ENCODE peak calls at places on chromosomes 3 and 15, in five cellular contexts. One of them, this sample, is unnamed.

GRCh38 chr3:24829632-24830229 is 335.1 kb upstream of the THRB start:
- DNase-seq in K562: no peak
- DNase-seq in GM12878: no peak
- DNase-seq in HepG2: no peak
- DNase-seq in SK-N-SH: peak
- DNase-seq in this sample: no peak

GRCh38 chr3:129107793-129108192 is 13.8 kb downstream of the RAB43 start:
- DNase-seq in K562: no peak
- DNase-seq in GM12878: no peak
- DNase-seq in HepG2: no peak
- DNase-seq in SK-N-SH: no peak
- DNase-seq in this sample: no peak

GRCh38 chr3:98855811-98856400 is 45.6 kb downstream of the DCBLD2 start:
- DNase-seq in K562: no peak
- DNase-seq in GM12878: no peak
- DNase-seq in HepG2: no peak
- DNase-seq in SK-N-SH: no peak
- DNase-seq in this sample: no peak

GRCh38 chr3:16289144-16289889 is 24.3 kb downstream of the OXNAD1 start:
- DNase-seq in K562: no peak
- DNase-seq in GM12878: no peak
- DNase-seq in HepG2: no peak
- DNase-seq in SK-N-SH: no peak
- DNase-seq in this sample: no peak

GRCh38 chr3:57147071-57147470 is 18.1 kb downstream of the IL17RD start:
- DNase-seq in K562: no peak
- DNase-seq in GM12878: no peak
- DNase-seq in HepG2: no peak
- DNase-seq in SK-N-SH: no peak
- DNase-seq in this sample: no peak

GRCh38 chr3:6532101-6532500 is 328.8 kb upstream of the GRM7 start:
- DNase-seq in K562: no peak
- DNase-seq in GM12878: no peak
- DNase-seq in HepG2: no peak
- DNase-seq in SK-N-SH: no peak
- DNase-seq in this sample: no peak

GRCh38 chr15:44726568-44727461 is 9.5 kb upstream of the TRIM69 start:
- DNase-seq in K562: peak
- DNase-seq in GM12878: peak
- DNase-seq in HepG2: peak
- DNase-seq in SK-N-SH: no peak
- DNase-seq in this sample: no peak

GRCh38 chr3:111967651-111968274 is 11.1 kb upstream of the ABHD10 start:
- DNase-seq in K562: peak
- DNase-seq in GM12878: no peak
- DNase-seq in HepG2: peak
- DNase-seq in SK-N-SH: peak
- DNase-seq in this sample: peak

GRCh38 chr15:72781621-72782020 is 1.9 kb downstream of the ADPGK start:
- DNase-seq in K562: no peak
- DNase-seq in GM12878: no peak
- DNase-seq in HepG2: no peak
- DNase-seq in SK-N-SH: no peak
- DNase-seq in this sample: no peak

GRCh38 chr3:87207500-87207899 is 19.6 kb upstream of the CHMP2B start:
- DNase-seq in K562: no peak
- DNase-seq in GM12878: no peak
- DNase-seq in HepG2: no peak
- DNase-seq in SK-N-SH: no peak
- DNase-seq in this sample: no peak

GRCh38 chr3:63809607-63810006 is 9.5 kb upstream of the C3orf49 start:
- DNase-seq in K562: no peak
- DNase-seq in GM12878: no peak
- DNase-seq in HepG2: peak
- DNase-seq in SK-N-SH: no peak
- DNase-seq in this sample: no peak

GRCh38 chr3:187255314-187255713 is 36.2 kb downstream of the MASP1 start:
- DNase-seq in K562: no peak
- DNase-seq in GM12878: no peak
- DNase-seq in HepG2: no peak
- DNase-seq in SK-N-SH: no peak
- DNase-seq in this sample: no peak

GRCh38 chr3:171982829-171983228 is 56.5 kb upstream of the FNDC3B start:
- DNase-seq in K562: no peak
- DNase-seq in GM12878: no peak
- DNase-seq in HepG2: no peak
- DNase-seq in SK-N-SH: no peak
- DNase-seq in this sample: no peak

GRCh38 chr3:113431811-113432210 is 9.5 kb downstream of the CFAP44 start:
- DNase-seq in K562: no peak
- DNase-seq in GM12878: no peak
- DNase-seq in HepG2: no peak
- DNase-seq in SK-N-SH: no peak
- DNase-seq in this sample: no peak

GRCh38 chr15:74525946-74526345 is 15.1 kb upstream of the ARID3B start:
- DNase-seq in K562: no peak
- DNase-seq in GM12878: no peak
- DNase-seq in HepG2: no peak
- DNase-seq in SK-N-SH: no peak
- DNase-seq in this sample: no peak

GRCh38 chr3:188389711-188390346 is 235.9 kb downstream of the LPP start:
- DNase-seq in K562: no peak
- DNase-seq in GM12878: no peak
- DNase-seq in HepG2: no peak
- DNase-seq in SK-N-SH: no peak
- DNase-seq in this sample: no peak

GRCh38 chr3:175748087-175748732 is 889.1 kb downstream of the NAALADL2 start:
- DNase-seq in K562: no peak
- DNase-seq in GM12878: no peak
- DNase-seq in HepG2: no peak
- DNase-seq in SK-N-SH: no peak
- DNase-seq in this sample: no peak

GRCh38 chr3:134313839-134314587 is 60.2 kb downstream of the AMOTL2 start:
- DNase-seq in K562: no peak
- DNase-seq in GM12878: no peak
- DNase-seq in HepG2: peak
- DNase-seq in SK-N-SH: no peak
- DNase-seq in this sample: no peak

DNA sequence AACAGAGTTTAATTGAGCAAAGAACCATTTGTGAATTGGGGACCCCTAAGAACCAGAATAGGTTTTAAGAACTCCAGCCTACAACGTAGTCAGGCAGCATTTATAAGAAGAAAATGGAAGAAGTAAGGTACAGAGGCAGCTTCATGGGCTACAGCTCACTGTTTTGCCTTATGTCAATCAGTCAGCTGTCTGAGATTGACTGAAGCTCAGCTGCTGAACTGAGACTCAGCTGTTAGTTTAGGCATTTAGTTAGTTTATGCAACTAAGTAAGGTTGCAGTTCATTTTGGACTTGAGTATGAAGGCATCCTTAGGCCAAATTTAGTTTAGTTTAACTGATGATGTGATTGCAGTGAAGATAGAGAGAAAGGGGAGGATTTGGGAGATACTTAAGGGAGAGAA is 34.1 kb upstream of the RASA2 start:
- DNase-seq in K562: no peak
- DNase-seq in GM12878: no peak
- DNase-seq in HepG2: no peak
- DNase-seq in SK-N-SH: no peak
- DNase-seq in this sample: no peak
- TF ChIP-seq RFX5 in K562: no peak
- TF ChIP-seq RFX5 in GM12878: no peak
- TF ChIP-seq RFX5 in HepG2: no peak
- TF ChIP-seq RFX5 in SK-N-SH: no peak
- TF ChIP-seq RFX5 in this sample: no peak

DNA sequence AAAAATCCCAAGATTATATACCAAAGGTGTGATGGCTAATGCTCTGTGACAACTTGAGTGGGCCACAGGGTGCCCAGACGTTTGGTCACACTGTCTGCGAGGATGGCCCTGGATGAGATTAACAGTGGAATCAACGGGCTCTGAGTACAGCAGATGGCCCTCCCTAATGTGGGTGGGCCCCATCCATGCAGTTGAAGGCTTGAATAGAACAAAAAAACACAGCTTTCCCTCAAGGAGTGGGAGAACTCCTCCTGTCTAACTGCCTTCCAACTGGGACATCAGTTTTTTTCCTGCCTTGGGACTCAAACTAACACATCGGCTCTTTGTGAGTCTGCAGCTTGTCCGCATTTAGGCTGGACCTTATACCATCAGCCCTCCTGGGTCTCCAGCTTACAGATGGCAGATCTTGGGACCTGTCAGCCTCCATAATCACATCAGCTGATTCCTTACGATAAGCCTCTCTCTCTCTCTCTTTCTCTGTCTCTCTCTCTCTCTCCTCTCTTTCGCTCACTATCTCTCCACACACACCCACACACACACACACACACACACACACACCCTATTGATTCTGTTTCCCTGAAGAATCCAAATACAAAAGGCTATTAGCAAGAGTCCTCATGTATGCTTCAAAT is 20.8 kb downstream of the FAM174B start:
- DNase-seq in K562: no peak
- DNase-seq in GM12878: no peak
- DNase-seq in HepG2: no peak
- DNase-seq in SK-N-SH: no peak
- DNase-seq in this sample: no peak
- TF ChIP-seq USF2 in K562: no peak
- TF ChIP-seq USF2 in GM12878: no peak
- TF ChIP-seq USF2 in HepG2: no peak
- TF ChIP-seq USF2 in SK-N-SH: no peak
- TF ChIP-seq USF2 in this sample: no peak

DNA sequence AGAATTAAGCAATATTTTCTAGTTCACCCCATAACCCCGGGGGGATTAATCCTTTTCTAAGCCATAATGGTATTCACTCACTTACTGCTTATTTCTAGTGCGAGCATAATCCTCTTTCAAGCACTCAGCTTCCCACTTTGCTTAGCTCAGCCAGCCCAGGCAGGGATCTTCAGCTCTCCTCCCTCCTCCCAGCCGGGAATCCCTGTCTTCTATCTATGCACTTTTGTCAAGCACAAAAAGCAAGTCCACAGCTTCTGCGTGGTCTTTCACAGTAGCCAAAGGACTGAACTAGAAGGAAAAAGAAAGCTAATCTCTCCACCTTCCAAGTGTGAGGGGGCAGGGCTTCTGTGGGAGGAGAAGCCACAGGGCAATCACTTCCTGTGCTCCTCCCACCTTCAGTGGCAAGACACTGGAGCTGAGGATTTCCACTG is 62.8 kb downstream of the PEX5L start:
- DNase-seq in K562: no peak
- DNase-seq in GM12878: no peak
- DNase-seq in HepG2: no peak
- DNase-seq in SK-N-SH: no peak
- DNase-seq in this sample: no peak
- TF ChIP-seq JUND in K562: no peak
- TF ChIP-seq JUND in GM12878: no peak
- TF ChIP-seq JUND in HepG2: no peak
- TF ChIP-seq JUND in SK-N-SH: no peak
- TF ChIP-seq JUND in this sample: no peak

GRCh38 chr15:28952666-28953491 is 67.1 kb downstream of the APBA2 start:
- DNase-seq in K562: no peak
- DNase-seq in GM12878: no peak
- DNase-seq in HepG2: no peak
- DNase-seq in SK-N-SH: peak
- DNase-seq in this sample: peak
- TF ChIP-seq RFX5 in K562: no peak
- TF ChIP-seq RFX5 in GM12878: no peak
- TF ChIP-seq RFX5 in HepG2: no peak
- TF ChIP-seq RFX5 in SK-N-SH: no peak
- TF ChIP-seq RFX5 in this sample: no peak

GRCh38 chr15:60905587-60905986 is 323.5 kb downstream of the RORA start:
- DNase-seq in K562: no peak
- DNase-seq in GM12878: no peak
- DNase-seq in HepG2: no peak
- DNase-seq in SK-N-SH: no peak
- DNase-seq in this sample: no peak
- TF ChIP-seq USF2 in K562: no peak
- TF ChIP-seq USF2 in GM12878: no peak
- TF ChIP-seq USF2 in HepG2: no peak
- TF ChIP-seq USF2 in SK-N-SH: no peak
- TF ChIP-seq USF2 in this sample: no peak

GRCh38 chr3:74145277-74145676 is 469.2 kb downstream of the CNTN3 start:
- DNase-seq in K562: no peak
- DNase-seq in GM12878: no peak
- DNase-seq in HepG2: no peak
- DNase-seq in SK-N-SH: no peak
- DNase-seq in this sample: no peak

GRCh38 chr3:74135808-74136207 is 478.7 kb downstream of the CNTN3 start:
- DNase-seq in K562: no peak
- DNase-seq in GM12878: no peak
- DNase-seq in HepG2: no peak
- DNase-seq in SK-N-SH: no peak
- DNase-seq in this sample: no peak

GRCh38 chr3:74137790-74138189 is 476.7 kb downstream of the CNTN3 start:
- DNase-seq in K562: no peak
- DNase-seq in GM12878: no peak
- DNase-seq in HepG2: no peak
- DNase-seq in SK-N-SH: no peak
- DNase-seq in this sample: no peak

DNA sequence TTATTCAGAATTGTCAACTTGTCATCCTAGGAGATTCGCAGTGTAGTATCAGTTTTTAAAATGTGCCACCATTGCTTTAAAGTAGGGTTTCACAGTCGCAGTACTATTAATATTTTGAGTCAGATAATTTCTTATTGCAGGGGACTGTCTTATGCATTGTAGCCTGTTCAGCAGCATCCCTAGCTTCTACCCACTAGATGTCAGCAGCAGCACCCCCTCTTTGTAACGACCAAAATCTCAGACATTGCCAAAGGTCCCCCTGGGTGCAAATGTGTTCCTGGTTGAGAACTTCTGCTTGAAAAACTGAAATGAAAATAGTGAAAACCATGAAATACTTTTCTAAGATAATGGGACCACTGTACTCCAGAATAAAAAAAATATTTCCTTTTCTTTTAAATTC is 474.8 kb downstream of the CNTN3 start:
- DNase-seq in K562: no peak
- DNase-seq in GM12878: no peak
- DNase-seq in HepG2: no peak
- DNase-seq in SK-N-SH: peak
- DNase-seq in this sample: no peak
- TF ChIP-seq JUND in K562: no peak
- TF ChIP-seq JUND in GM12878: no peak
- TF ChIP-seq JUND in HepG2: no peak
- TF ChIP-seq JUND in SK-N-SH: no peak
- TF ChIP-seq JUND in this sample: no peak

DNA sequence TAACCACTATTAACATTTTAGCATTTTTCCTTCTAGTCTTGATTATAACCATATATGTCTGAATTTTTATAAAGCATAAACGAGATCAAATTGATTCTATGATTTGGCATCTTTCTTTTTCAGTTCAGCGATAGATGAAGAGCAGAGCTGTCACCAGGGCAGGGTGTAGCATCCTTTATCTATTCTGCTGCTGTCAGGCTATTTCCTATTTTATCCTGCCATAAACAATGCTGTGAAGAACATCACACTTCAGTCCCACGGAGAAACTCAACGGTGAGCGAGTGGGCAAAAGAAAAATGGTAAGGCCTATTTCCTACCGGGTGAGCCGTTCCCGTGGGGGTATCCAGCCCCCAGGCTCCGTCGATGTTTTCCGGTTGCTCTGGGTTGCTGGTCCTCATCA is 15.5 kb downstream of the TMEM40 start:
- DNase-seq in K562: no peak
- DNase-seq in GM12878: no peak
- DNase-seq in HepG2: no peak
- DNase-seq in SK-N-SH: no peak
- DNase-seq in this sample: no peak
- TF ChIP-seq RFX5 in K562: no peak
- TF ChIP-seq RFX5 in GM12878: no peak
- TF ChIP-seq RFX5 in HepG2: no peak
- TF ChIP-seq RFX5 in SK-N-SH: no peak
- TF ChIP-seq RFX5 in this sample: no peak

This sample was measured in H1.